ENCODE peak calls at places on chromosome 14, in ten cellular contexts. R is uterus, N is fibroblast of lung, E is fibroblast of the aortic adventitia, I is breast epithelium, S is A549, D is fibroblast of mammary gland, V is lower leg skin, T is cardiac fibroblast, C is adrenal gland. G is an unnamed sample.

GRCh38 chr14:94001501-94002396 is 4.6 kb downstream of the CCDC197 start:
- DNase-seq in R (peak), N (peak), E (peak), I (peak), S (peak), D (peak), V (peak), T (peak), C (peak), G (peak)

GRCh38 chr14:50762001-50762930 is 68.7 kb downstream of the NIN start:
- DNase-seq in R (no peak), N (peak), E (peak), I (no peak), S (no peak), D (peak), V (no peak), T (peak), C (no peak), G (peak)

GRCh38 chr14:89856871-89857345 is 97.6 kb downstream of the EFCAB11 start:
- DNase-seq in R (no peak), N (peak), E (peak), I (no peak), S (no peak), D (peak), V (no peak), T (peak), C (no peak), G (peak)

GRCh38 chr14:76937181-76938091 is 91.1 kb downstream of the IRF2BPL start:
- DNase-seq in R (peak), N (peak), E (peak), I (no peak), S (no peak), D (peak), V (no peak), T (peak), C (peak), G (peak)

GRCh38 chr14:62736004-62736403 is 309.3 kb downstream of the KCNH5 start:
- DNase-seq in R (no peak), N (no peak), E (no peak), I (no peak), S (no peak), D (no peak), V (no peak), T (no peak), C (no peak), G (no peak)

GRCh38 chr14:34072401-34072800 is 121.5 kb upstream of the EGLN3 start:
- DNase-seq in R (no peak), N (no peak), E (no peak), I (no peak), S (no peak), D (no peak), V (no peak), T (no peak), C (no peak), G (no peak)

GRCh38 chr14:58238252-58239247 is 6.1 kb upstream of the PSMA3 start:
- DNase-seq in R (no peak), N (peak), E (peak), I (no peak), S (no peak), D (peak), V (no peak), T (peak), C (peak), G (peak)

GRCh38 chr14:97781961-97782360 is 984.8 kb downstream of the VRK1 start:
- DNase-seq in R (no peak), N (no peak), E (no peak), I (no peak), S (no peak), D (no peak), V (no peak), T (no peak), C (no peak), G (no peak)

GRCh38 chr14:74510955-74511354 is 17.4 kb downstream of the ISCA2 start:
- DNase-seq in R (no peak), N (peak), E (peak), I (no peak), S (no peak), D (peak), V (no peak), T (peak), C (peak), G (peak)

GRCh38 chr14:57851354-57851753 is 14.5 kb downstream of the SLC35F4 start:
- DNase-seq in R (no peak), N (no peak), E (no peak), I (no peak), S (no peak), D (no peak), V (no peak), T (no peak), C (no peak), G (no peak)

GRCh38 chr14:74085047-74085637 is 386 bp downstream of the LIN52 start:
- DNase-seq in R (no peak), N (peak), E (no peak), I (no peak), S (peak), D (peak), V (peak), T (peak), C (no peak), G (peak)

GRCh38 chr14:31884776-31885379 is 192.2 kb upstream of the ARHGAP5 start:
- DNase-seq in R (no peak), N (peak), E (no peak), I (no peak), S (no peak), D (peak), V (no peak), T (peak), C (no peak), G (peak)

GRCh38 chr14:46048127-46048526 is 603.5 kb downstream of the RPL10L start:
- DNase-seq in R (no peak), N (peak), E (no peak), I (no peak), S (no peak), D (peak), V (no peak), T (no peak), C (no peak), G (no peak)

GRCh38 chr14:85447883-85448282 is 82.1 kb upstream of the FLRT2 start:
- DNase-seq in R (no peak), N (no peak), E (no peak), I (no peak), S (no peak), D (no peak), V (no peak), T (no peak), C (no peak), G (no peak)

GRCh38 chr14:55025948-55026347 is 951 bp downstream of the WDHD1 start:
- DNase-seq in R (no peak), N (no peak), E (no peak), I (no peak), S (no peak), D (no peak), V (no peak), T (no peak), C (no peak), G (no peak)

GRCh38 chr14:24139272-24139934 is 2.0 kb downstream of the EMC9 start:
- DNase-seq in R (no peak), N (no peak), E (no peak), I (no peak), S (peak), D (no peak), V (no peak), T (no peak), C (no peak), G (no peak)

GRCh38 chr14:104798300-104799238 is 2.3 kb upstream of the ZBTB42 start:
- DNase-seq in R (no peak), N (no peak), E (no peak), I (no peak), S (no peak), D (no peak), V (no peak), T (no peak), C (no peak), G (no peak)

GRCh38 chr14:89440997-89441909 is 24.2 kb upstream of the FOXN3 start:
- DNase-seq in R (no peak), N (no peak), E (no peak), I (no peak), S (no peak), D (no peak), V (no peak), T (no peak), C (no peak), G (no peak)

GRCh38 chr14:75432406-75432805 is 4.6 kb downstream of the JDP2 start:
- DNase-seq in R (no peak), N (no peak), E (no peak), I (no peak), S (no peak), D (no peak), V (no peak), T (no peak), C (no peak), G (no peak)

GRCh38 chr14:68716698-68717097 is 76.2 kb downstream of the ZFP36L1 start:
- DNase-seq in R (peak), N (no peak), E (no peak), I (no peak), S (no peak), D (no peak), V (no peak), T (no peak), C (no peak), G (no peak)

GRCh38 chr14:104633276-104633861 is 28.8 kb upstream of the TMEM179 start:
- DNase-seq in R (no peak), N (no peak), E (no peak), I (no peak), S (no peak), D (no peak), V (no peak), T (no peak), C (no peak), G (no peak)

GRCh38 chr14:91059576-91060471 is 617 bp downstream of the RPS6KA5 start:
- DNase-seq in R (peak), N (no peak), E (peak), I (peak), S (peak), D (peak), V (peak), T (no peak), C (peak), G (peak)

GRCh38 chr14:35534130-35534883 is at the start of gene INSM2:
- DNase-seq in R (no peak), N (no peak), E (peak), I (no peak), S (no peak), D (no peak), V (no peak), T (peak), C (no peak), G (peak)

GRCh38 chr14:73191441-73191840 is 45.9 kb upstream of the PAPLN start:
- DNase-seq in R (no peak), N (no peak), E (no peak), I (no peak), S (no peak), D (no peak), V (no peak), T (no peak), C (no peak), G (no peak)

GRCh38 chr14:35369701-35370191 is 34.8 kb downstream of the NFKBIA start:
- DNase-seq in R (peak), N (peak), E (no peak), I (no peak), S (peak), D (peak), V (no peak), T (no peak), C (peak), G (no peak)

GRCh38 chr14:61527325-61528100 is 167.8 kb upstream of the HIF1A start:
- DNase-seq in R (no peak), N (peak), E (peak), I (no peak), S (peak), D (peak), V (no peak), T (peak), C (peak), G (peak)

GRCh38 chr14:32414808-32415255 is 85.7 kb downstream of the AKAP6 start:
- DNase-seq in R (no peak), N (peak), E (peak), I (no peak), S (no peak), D (peak), V (no peak), T (peak), C (no peak), G (peak)

GRCh38 chr14:89029961-89030694 is 205.7 kb downstream of the TTC8 start:
- DNase-seq in R (no peak), N (no peak), E (no peak), I (no peak), S (no peak), D (no peak), V (no peak), T (no peak), C (no peak), G (no peak)

GRCh38 chr14:23640524-23641141 is 4.5 kb downstream of the DHRS2 start:
- DNase-seq in R (peak), N (peak), E (peak), I (no peak), S (no peak), D (peak), V (no peak), T (peak), C (peak), G (peak)

GRCh38 chr14:78959674-78960264 is 789.6 kb downstream of the NRXN3 start:
- DNase-seq in R (peak), N (peak), E (peak), I (peak), S (peak), D (peak), V (peak), T (peak), C (peak), G (peak)
- H3K4me3 ChIP-seq in R (no peak), N (peak), E (no peak), I (no peak), S (no peak), D (no peak), V (no peak), T (no peak), C (no peak), G (no peak)

DNA sequence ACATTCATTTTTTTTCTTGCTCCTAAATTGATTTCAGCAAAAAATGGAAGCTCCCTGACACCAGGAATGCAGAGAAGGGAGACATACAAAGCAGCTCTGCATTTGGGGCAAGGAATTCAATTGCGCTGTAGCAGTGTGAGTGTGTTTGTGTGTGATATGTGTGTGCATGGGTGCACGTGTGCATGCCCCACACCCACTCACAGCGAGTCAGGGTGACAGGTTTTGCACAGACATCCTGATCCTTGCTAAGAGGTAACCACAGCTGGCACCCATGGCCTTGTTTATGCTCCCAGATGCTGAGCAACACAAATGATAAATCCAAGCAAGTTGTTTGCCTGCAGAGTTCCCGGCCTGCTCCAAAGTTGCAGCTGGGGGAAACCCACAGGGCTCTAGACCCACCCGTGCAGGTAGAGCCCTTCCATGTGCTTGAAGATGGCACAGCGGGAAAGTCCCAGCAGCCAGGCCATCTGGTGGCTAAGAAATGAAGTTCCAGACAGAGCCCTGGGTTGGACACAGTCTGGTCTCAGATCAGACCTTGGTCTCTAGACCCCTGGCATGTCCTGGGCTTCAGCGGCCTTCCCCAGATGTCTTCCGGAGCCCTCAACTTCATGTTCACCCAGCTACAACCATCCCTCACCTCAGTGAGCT is 25.8 kb upstream of the BDKRB2 start:
- DNase-seq in R (no peak), N (no peak), E (no peak), I (no peak), S (no peak), D (peak), V (no peak), T (no peak), C (no peak), G (no peak)
- TF ChIP-seq CTCF in R (no peak), N (peak), E (peak), I (no peak), S (no peak), D (no peak), V (no peak), T (no peak), C (no peak), G (no peak)

GRCh38 chr14:28773176-28773575 is 6.6 kb downstream of the FOXG1 start:
- DNase-seq in R (no peak), N (no peak), E (no peak), I (no peak), S (no peak), D (no peak), V (no peak), T (no peak), C (no peak), G (no peak)
- H3K4me3 ChIP-seq in R (no peak), N (no peak), E (no peak), I (no peak), S (no peak), D (no peak), V (no peak), T (no peak), C (no peak), G (peak)

DNA sequence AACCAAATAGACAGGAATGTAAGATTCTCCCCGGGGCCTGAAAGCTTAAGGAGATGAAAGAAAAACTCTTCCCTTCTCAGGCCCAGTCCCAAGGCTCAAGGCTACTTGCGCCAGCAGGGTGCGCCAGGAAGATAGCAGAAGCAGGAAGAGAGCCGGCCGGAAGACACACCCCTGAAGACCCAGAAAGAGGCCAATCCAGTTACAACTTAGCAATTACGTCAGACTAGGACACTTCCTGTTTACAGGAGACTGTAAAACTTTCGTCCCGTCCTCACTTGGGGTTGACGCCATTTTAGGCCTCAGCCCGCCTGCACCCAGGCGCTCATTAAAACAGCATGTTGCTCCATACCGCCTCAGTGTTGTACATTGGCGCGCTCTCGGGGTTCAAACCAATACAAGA is 9.4 kb downstream of the COX16 start:
- DNase-seq in R (no peak), N (no peak), E (no peak), I (no peak), S (no peak), D (no peak), V (no peak), T (no peak), C (no peak), G (no peak)
- TF ChIP-seq CTCF in R (no peak), N (no peak), E (no peak), I (no peak), S (no peak), D (no peak), V (no peak), T (no peak), C (no peak), G (no peak)

GRCh38 chr14:64938972-64939816 is 3.4 kb downstream of the GPX2 start:
- DNase-seq in R (no peak), N (no peak), E (no peak), I (no peak), S (no peak), D (no peak), V (no peak), T (no peak), C (no peak), G (no peak)

GRCh38 chr14:64937821-64938193 is 4.7 kb downstream of the GPX2 start:
- DNase-seq in R (no peak), N (peak), E (peak), I (no peak), S (peak), D (peak), V (no peak), T (peak), C (no peak), G (peak)

GRCh38 chr14:64942531-64943111 is at the start of gene GPX2:
- DNase-seq in R (no peak), N (no peak), E (no peak), I (no peak), S (peak), D (no peak), V (peak), T (no peak), C (no peak), G (no peak)

GRCh38 chr14:64939817-64940190 is 2.7 kb downstream of the GPX2 start:
- DNase-seq in R (no peak), N (no peak), E (no peak), I (no peak), S (no peak), D (no peak), V (no peak), T (no peak), C (peak), G (no peak)

DNA sequence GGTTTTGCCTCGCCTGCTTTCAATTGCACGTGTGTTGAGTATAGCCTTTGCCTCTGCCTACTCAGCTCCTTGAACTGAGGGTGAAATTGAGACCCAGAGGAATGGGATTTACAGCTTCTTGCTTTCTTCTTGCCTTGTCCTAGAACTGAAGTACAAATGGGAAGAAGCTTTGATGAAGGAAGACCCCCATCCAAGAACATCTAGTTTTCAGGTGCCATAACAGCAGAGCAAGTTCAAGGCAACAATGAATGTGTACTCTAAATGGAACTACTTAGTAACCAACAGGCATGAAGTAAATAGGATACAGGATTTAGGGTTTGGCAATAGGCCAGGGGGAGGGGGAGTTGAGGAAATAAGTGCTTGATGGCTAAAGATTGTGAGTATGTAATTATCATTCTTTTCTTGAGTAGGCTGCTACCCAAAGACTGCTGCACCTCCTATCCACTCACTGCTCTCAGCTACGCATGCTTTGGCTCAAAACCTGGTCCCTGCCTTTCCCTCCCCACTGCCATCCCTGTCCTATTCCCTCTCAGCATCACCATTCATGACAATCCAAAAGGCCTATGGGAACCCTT is 2.1 kb downstream of the GPX2 start:
- DNase-seq in R (no peak), N (no peak), E (no peak), I (no peak), S (no peak), D (no peak), V (no peak), T (no peak), C (no peak), G (no peak)
- H3K4me3 ChIP-seq in R (no peak), N (no peak), E (no peak), I (no peak), S (peak), D (no peak), V (no peak), T (no peak), C (no peak), G (no peak)

DNA sequence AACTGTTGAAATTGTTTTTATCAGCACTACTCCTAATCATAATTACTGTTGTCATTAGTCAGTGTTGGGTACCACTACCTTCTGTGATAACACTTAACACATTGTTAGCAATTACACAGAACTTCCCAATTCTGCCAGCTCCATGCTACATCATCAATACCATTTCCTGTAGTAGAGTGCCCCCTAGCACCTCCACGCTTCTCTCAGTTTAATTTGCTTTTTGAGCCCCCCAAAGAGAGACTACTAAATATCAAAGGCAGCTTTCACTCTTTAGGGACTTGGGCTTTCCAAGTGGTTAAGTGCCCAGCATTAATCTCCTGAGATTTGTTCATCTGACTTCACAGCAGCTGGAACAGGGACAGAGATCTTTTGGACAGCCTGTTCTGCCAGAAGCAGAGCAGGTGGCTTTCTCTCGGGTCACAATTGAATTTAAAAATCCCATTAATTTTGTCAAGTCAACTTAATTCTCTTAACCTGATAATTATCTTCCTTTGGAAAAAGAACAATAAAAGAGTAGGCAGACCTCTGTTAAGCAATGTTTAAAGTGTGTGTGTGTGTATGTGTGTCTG is 954.9 kb downstream of the DIO2 start:
- DNase-seq in R (no peak), N (no peak), E (no peak), I (no peak), S (no peak), D (no peak), V (no peak), T (no peak), C (no peak), G (no peak)
- TF ChIP-seq CTCF in R (no peak), N (no peak), E (no peak), I (no peak), S (no peak), D (no peak), V (no peak), T (no peak), C (no peak), G (no peak)